ENCODE peak calls at places on chromosomes 16 and 17, in nine cellular contexts. M, X, L, V, H, C, G, A and E are unnamed samples.

GRCh38 chr16:81531415-81531814 is 86.8 kb downstream of the CMIP start:
- DNase-seq in G (no peak), M (no peak), C (no peak), V (no peak), X (no peak), L (no peak), A (no peak), H (no peak), E (peak; percentile 79)

GRCh38 chr16:55282441-55282840 is 41.6 kb upstream of the IRX6 start:
- DNase-seq in L (no peak), G (no peak), M (no peak), H (no peak), C (no peak), V (no peak), X (no peak), A (no peak), E (no peak)

GRCh38 chr17:82439829-82440365 is 10.7 kb downstream of the CYBC1 start:
- DNase-seq in L (no peak), H (no peak), C (no peak), G (no peak), X (peak; percentile 61), V (no peak), A (no peak), M (no peak), E (peak; percentile 80)

GRCh38 chr16:971582-971905 is 760 bp upstream of the LMF1 start:
- DNase-seq in A (no peak), H (no peak), V (no peak), G (no peak), M (no peak), C (no peak), L (no peak), X (no peak), E (no peak)

GRCh38 chr17:29151567-29151966 is 28.6 kb downstream of the MYO18A start:
- DNase-seq in C (no peak), L (no peak), M (no peak), A (no peak), G (no peak), V (no peak), H (peak; percentile 62), X (no peak), E (no peak)

GRCh38 chr17:32719702-32720101 is 157.2 kb downstream of the MYO1D start:
- DNase-seq in M (no peak), G (no peak), V (no peak), H (no peak), X (no peak), A (no peak), C (no peak), L (no peak), E (no peak)

GRCh38 chr17:5558815-5559785 is 25.2 kb downstream of the NLRP1 start:
- DNase-seq in V (no peak), L (no peak), A (no peak), X (peak; percentile 27), G (no peak), C (no peak), M (no peak), H (no peak), E (no peak)

GRCh38 chr16:83374951-83375350 is 432.8 kb upstream of the HSBP1 start:
- DNase-seq in C (no peak), V (no peak), M (no peak), A (no peak), H (no peak), G (no peak), L (no peak), X (no peak), E (no peak)

GRCh38 chr16:2082171-2082982 is 34.6 kb downstream of the TSC2 start:
- DNase-seq in X (no peak), H (no peak), A (peak; percentile 70), C (peak; percentile 73), L (peak; percentile 65), M (peak; percentile 90), G (no peak), V (no peak), E (no peak)

GRCh38 chr17:43025290-43025657 is 243 bp downstream of the RND2 start:
- DNase-seq in L (no peak), X (peak; percentile 77), A (no peak), V (no peak), H (no peak), C (no peak), G (no peak), M (no peak), E (no peak)

GRCh38 chr17:43026610-43027009 is 1.6 kb downstream of the RND2 start:
- DNase-seq in L (no peak), C (no peak), M (no peak), X (no peak), H (no peak), G (no peak), V (no peak), A (no peak), E (no peak)

GRCh38 chr17:43027091-43028032 is 2.3 kb downstream of the RND2 start:
- DNase-seq in H (no peak), M (no peak), V (no peak), L (no peak), X (no peak), C (no peak), G (no peak), A (no peak), E (no peak)

GRCh38 chr17:43025766-43026537 is 921 bp downstream of the RND2 start:
- DNase-seq in H (no peak), C (no peak), V (no peak), G (no peak), X (no peak), L (no peak), A (no peak), M (no peak), E (no peak)

DNA sequence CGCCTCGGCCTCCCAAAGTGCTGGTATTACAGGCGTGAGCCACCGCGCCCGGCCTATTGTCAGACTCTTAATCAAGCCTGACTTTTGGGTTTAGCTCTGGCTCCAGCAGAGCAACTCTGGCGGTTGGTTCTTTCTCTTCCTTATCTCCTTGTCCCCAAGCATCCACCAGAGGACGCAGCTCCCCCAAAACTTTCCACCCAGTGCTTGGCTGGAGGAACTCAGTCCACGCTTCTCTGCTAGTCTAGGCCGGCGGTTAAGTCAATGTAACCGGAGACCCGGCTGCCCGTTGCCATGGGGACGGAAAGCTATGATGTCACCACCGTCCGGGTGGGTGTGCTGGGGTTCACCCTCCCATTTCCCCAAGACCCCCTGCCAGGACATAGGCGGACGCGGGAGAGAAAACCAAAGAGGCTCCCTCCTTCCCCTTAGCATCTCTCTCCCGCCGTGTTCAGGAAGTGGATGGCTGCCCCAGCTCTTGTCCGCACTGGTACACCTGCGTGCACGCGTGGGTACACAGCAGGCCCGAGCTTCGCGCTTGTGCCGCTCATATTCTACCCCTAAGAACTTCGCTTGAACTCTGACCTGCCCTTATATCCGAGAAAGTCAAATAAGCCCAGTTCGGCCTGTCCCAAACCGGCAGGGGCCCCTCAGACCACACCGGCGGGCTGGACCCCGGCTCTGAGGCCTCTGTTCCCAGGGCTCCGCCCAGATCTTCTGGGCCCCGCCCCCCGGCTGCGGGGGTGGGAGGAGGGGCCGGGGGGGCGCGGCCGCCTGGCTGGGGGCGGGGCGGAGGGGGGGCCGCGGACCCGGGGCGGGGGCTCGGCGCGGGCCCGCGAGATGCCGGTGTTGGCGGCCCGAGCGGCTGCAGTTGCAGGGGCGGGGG is at the start of gene RND2:
- DNase-seq in H (peak; percentile 99), X (peak; percentile 94), A (peak; percentile 94), G (peak; percentile 93), C (peak; percentile 85), L (peak; percentile 90), V (peak; percentile 40), M (peak; percentile 76), E (peak; percentile 91)
- TF ChIP-seq POLR2A in H (peak; percentile 46), X (no peak), A (peak; percentile 82), G (no peak), C (peak; percentile 52), L (peak; percentile 36), V (no peak), M (no peak), E (no peak)

GRCh38 chr17:18231156-18231555 is 5.7 kb downstream of the LLGL1 start:
- DNase-seq in G (no peak), V (no peak), M (no peak), H (no peak), A (no peak), C (no peak), X (no peak), L (no peak), E (no peak)
- H3K4me3 ChIP-seq in G (no peak overlapping the region), V (no peak overlapping the region), M (no peak overlapping the region), H (no peak overlapping the region), A (no peak overlapping the region), C (no peak overlapping the region), X (no peak overlapping the region), L (no peak overlapping the region), E (no peak overlapping the region)

GRCh38 chr17:48002208-48002919 is 31.5 kb downstream of the CDK5RAP3 start:
- DNase-seq in M (no peak), L (no peak), H (peak; percentile 36), C (no peak), G (peak; percentile 85), A (no peak), V (peak; percentile 75), X (no peak), E (no peak)
- H3K27ac ChIP-seq in M (peak overlapping the region; percentile 57), L (peak overlapping the region; percentile 48), H (peak overlapping the region; percentile 84), C (peak overlapping the region; percentile 60), G (peak overlapping the region; percentile 84), A (no peak overlapping the region), V (peak overlapping the region; percentile 85), X (peak overlapping the region; percentile 46), E (peak overlapping the region; percentile 82)

GRCh38 chr16:90046971-90047713 is 27.9 kb upstream of the DBNDD1 start:
- DNase-seq in L (peak; percentile 74), A (peak; percentile 82), M (peak; percentile 80), C (peak; percentile 68), X (no peak), H (no peak), V (no peak), G (peak; percentile 38), E (no peak)
- TF ChIP-seq POLR2A in L (no peak), A (peak; percentile 23), M (no peak), C (peak; percentile 33), X (no peak), H (no peak), V (no peak), G (no peak), E (no peak)

DNA sequence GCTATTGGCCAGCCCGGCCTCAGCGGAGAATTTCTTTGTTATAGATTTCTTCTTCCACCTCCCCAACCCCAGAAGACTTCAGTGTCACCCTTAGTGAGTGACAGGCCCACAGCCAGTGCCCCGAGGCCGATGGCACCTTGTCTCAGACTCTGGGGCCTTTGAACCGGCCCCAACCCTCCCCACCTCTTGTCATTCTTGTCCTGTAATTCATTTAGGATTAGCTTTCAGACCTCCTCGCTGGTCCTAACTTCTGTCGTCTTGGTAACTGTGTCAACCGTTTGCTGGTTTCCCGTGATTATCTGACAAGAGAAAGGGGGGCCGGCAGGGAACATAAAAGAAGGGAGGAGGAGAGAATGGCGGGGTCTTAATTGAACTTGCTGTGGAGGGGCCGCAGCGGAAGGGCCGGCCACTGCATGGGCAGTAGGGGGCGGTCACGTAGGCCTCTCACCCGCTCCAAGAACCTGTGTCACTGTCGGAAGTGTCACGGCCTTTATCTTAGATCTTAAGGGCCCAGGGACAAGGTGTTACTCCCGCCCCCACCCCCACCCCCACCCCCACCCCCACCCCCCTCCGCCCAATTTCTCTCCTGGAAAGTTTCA is 46.5 kb upstream of the GSE1 start:
- DNase-seq in M (no peak), G (no peak), L (no peak), H (no peak), X (no peak), C (no peak), A (no peak), V (no peak), E (no peak)
- H3K4me3 ChIP-seq in M (no peak overlapping the region), G (no peak overlapping the region), L (no peak overlapping the region), H (no peak overlapping the region), X (no peak overlapping the region), C (no peak overlapping the region), A (no peak overlapping the region), V (no peak overlapping the region), E (no peak overlapping the region)

GRCh38 chr17:73341350-73342056 is 29.7 kb upstream of the CDC42EP4 start:
- DNase-seq in X (no peak), C (no peak), V (no peak), H (no peak), A (no peak), L (no peak), M (no peak), G (no peak), E (no peak)
- H3K27ac ChIP-seq in X (peak overlapping the region; percentile 65), C (peak overlapping the region; percentile 65), V (no peak overlapping the region), H (peak overlapping the region; percentile 93), A (peak overlapping the region; percentile 89), L (no peak overlapping the region), M (peak overlapping the region; percentile 74), G (no peak overlapping the region), E (peak overlapping the region; percentile 63)